ENCODE peak calls at places on chromosomes 3 and 15, in four cellular contexts. R is heart right ventricle, H is SJSA1, Z is AML-193. J is an unnamed sample.

GRCh38 chr15:98649996-98650870 is 1.9 kb downstream of the IGF1R start:
- DNase-seq in Z (no peak), H (peak; percentile 53), R (peak; percentile 39), J (peak; percentile 12)

GRCh38 chr3:123076496-123077418 is 9.9 kb downstream of the PDIA5 start:
- DNase-seq in H (no peak), R (peak; percentile 65), Z (no peak), J (no peak)

GRCh38 chr3:143793971-143794370 is 54.3 kb downstream of the SLC9A9 start:
- DNase-seq in H (no peak), R (no peak), Z (no peak), J (no peak)

GRCh38 chr3:54222318-54222717 is 100.0 kb downstream of the CACNA2D3 start:
- DNase-seq in Z (no peak), R (no peak), H (no peak), J (no peak)

GRCh38 chr3:177835008-177835407 is 637.7 kb upstream of the TBL1XR1 start:
- DNase-seq in R (no peak), H (peak; percentile 93), Z (peak; percentile 25), J (no peak)

GRCh38 chr3:116198087-116198486 is 247.2 kb downstream of the LSAMP start:
- DNase-seq in R (no peak), H (peak; percentile 5), Z (no peak), J (no peak)

GRCh38 chr3:23232879-23233278 is 29.8 kb downstream of the UBE2E2 start:
- DNase-seq in R (no peak), H (no peak), Z (no peak), J (no peak)

GRCh38 chr3:33438284-33438668 is 1.9 kb downstream of the UBP1 start:
- DNase-seq in Z (peak; percentile 19), R (no peak), H (peak; percentile 16), J (no peak)

GRCh38 chr3:141414141-141414689 is 45.9 kb downstream of the ZBTB38 start:
- DNase-seq in Z (no peak), H (no peak), R (no peak), J (no peak)

GRCh38 chr3:131960324-131960723 is 74.5 kb downstream of the CPNE4 start:
- DNase-seq in Z (peak; percentile 10), R (no peak), H (no peak), J (no peak)

GRCh38 chr3:105423392-105423791 is 56.7 kb downstream of the ALCAM start:
- DNase-seq in Z (no peak), R (no peak), H (no peak), J (no peak)

J was measured in GF-D8.